ENCODE peak calls at places on chromosomes 3 and 15, in five cellular contexts. U is upper lobe of right lung, S is sigmoid colon, Z is heart left ventricle, F is fibroblast of lung. H is an unnamed sample.
A peak's percentile ranks its signal among the peaks of the same experiment; 100 is the strongest.

GRCh38 chr3:48408823-48409281 is 21.0 kb downstream of the PLXNB1 start:
- DNase-seq in Z (peak; percentile 3), F (no peak), U (peak; percentile 44), S (peak; percentile 53), H (peak; percentile 71)

GRCh38 chr3:194832346-194833104 is 146.8 kb downstream of the FAM43A start:
- DNase-seq in S (no peak), Z (no peak), F (no peak), U (no peak), H (no peak)

GRCh38 chr3:77513541-77513940 is 473.6 kb downstream of the ROBO2 start:
- DNase-seq in Z (no peak), S (no peak), F (peak; percentile 55), U (no peak), H (no peak)

GRCh38 chr3:62376906-62377865 is 3.8 kb upstream of the FEZF2 start:
- DNase-seq in F (no peak), S (no peak), U (no peak), Z (no peak), H (no peak)

GRCh38 chr15:28273468-28273867 is 48.5 kb downstream of the HERC2 start:
- DNase-seq in Z (no peak), S (no peak), U (no peak), F (no peak), H (no peak)

GRCh38 chr3:58557496-58557895 is 19.7 kb downstream of the FAM107A start:
- DNase-seq in U (no peak), S (no peak), Z (no peak), F (no peak), H (no peak)

GRCh38 chr15:55774113-55774970 is 31.4 kb upstream of the PRTG start:
- DNase-seq in Z (peak; percentile 9), U (no peak), F (no peak), S (no peak), H (no peak)

GRCh38 chr3:168877899-168878298 is 782.2 kb upstream of the GOLIM4 start:
- DNase-seq in S (no peak), Z (no peak), F (no peak), U (no peak), H (no peak)

GRCh38 chr15:60583946-60584345 is 105.0 kb upstream of the ICE2 start:
- DNase-seq in S (no peak), Z (no peak), F (no peak), U (no peak), H (no peak)

GRCh38 chr3:58349792-58350626 is 17.3 kb downstream of the PXK start:
- DNase-seq in Z (no peak), S (no peak), F (no peak), U (no peak), H (no peak)

GRCh38 chr3:142866841-142867631 is 21.8 kb downstream of the PCOLCE2 start:
- DNase-seq in U (no peak), F (no peak), Z (no peak), S (no peak), H (no peak)

GRCh38 chr3:124168271-124168670 is 176.3 kb upstream of the ROPN1 start:
- DNase-seq in S (no peak), U (no peak), F (peak; percentile 74), Z (no peak), H (peak; percentile 80)

GRCh38 chr3:154112146-154112545 is 9.0 kb upstream of the ARHGEF26 start:
- DNase-seq in U (no peak), F (no peak), Z (no peak), S (no peak), H (no peak)

GRCh38 chr15:91099616-91100560 is at the start of gene SV2B:
- DNase-seq in S (no peak), F (peak; percentile 48), U (no peak), Z (peak; percentile 39), H (no peak)

GRCh38 chr3:16884084-16884747 is 539 bp upstream of the PLCL2 start:
- DNase-seq in F (peak; percentile 39), S (peak; percentile 77), Z (peak; percentile 80), U (peak; percentile 84), H (peak; percentile 79)

GRCh38 chr3:132509096-132509495 is 88.0 kb upstream of the ACKR4 start:
- DNase-seq in U (no peak), S (no peak), F (peak; percentile 12), Z (no peak), H (no peak)

GRCh38 chr3:66484106-66484857 is 16.5 kb downstream of the LRIG1 start:
- DNase-seq in Z (no peak), F (no peak), S (no peak), U (no peak), H (no peak)
- H3K27ac ChIP-seq in Z (peak overlapping the region; percentile 98), F (no peak overlapping the region), S (peak overlapping the region; percentile 90), U (peak overlapping the region; percentile 65), H (peak overlapping the region; percentile 92)

DNA sequence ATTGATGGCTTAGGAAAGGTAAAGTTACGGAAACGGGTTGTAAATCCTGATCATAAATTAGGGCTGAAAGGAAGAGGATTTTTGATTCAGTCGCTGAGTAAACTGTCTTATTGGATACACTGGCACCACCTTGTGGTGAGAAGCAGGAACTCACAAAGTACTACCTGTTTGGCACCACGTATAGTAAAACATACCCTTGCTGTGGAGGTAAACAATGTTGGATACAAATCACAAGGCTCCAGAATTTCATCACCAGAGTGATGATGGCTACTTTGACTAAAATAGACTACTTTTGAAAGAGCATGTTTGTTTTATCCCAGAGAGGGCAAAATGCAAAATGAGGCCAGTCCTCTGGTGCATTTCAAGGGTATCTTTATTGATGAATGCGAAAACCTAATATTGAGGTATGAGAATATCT is 216.9 kb downstream of the IGSF11 start:
- DNase-seq in Z (no peak), F (peak; percentile 39), U (no peak), S (no peak), H (no peak)
- TF ChIP-seq CTCF in Z (peak; percentile 69), F (peak; percentile 88), U (peak; percentile 82), S (peak; percentile 69), H (peak; percentile 57)

DNA sequence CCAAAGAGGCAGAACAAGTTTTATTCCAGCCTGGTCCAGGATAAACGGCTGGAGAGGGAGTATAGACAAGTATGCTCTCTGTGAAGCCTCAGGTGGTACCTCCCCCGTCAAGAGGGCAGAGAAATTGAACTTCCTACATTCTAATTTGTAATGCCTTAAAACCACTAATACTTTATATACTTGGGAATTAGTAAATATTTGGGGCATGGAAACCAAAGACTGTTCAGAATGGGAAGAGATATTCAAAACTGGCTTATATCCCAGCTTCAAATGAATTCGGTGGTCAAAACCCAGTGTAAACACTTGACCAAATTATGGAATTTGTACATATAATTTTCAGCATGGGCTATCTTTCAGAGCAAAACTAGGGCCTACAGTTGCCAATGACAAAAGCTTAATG is 122.6 kb downstream of the FBN1 start:
- DNase-seq in F (peak; percentile 28), U (no peak), S (no peak), Z (no peak), H (no peak)
- H3K27ac ChIP-seq in F (no peak overlapping the region), U (no peak overlapping the region), S (no peak overlapping the region), Z (no peak overlapping the region), H (no peak overlapping the region)

DNA sequence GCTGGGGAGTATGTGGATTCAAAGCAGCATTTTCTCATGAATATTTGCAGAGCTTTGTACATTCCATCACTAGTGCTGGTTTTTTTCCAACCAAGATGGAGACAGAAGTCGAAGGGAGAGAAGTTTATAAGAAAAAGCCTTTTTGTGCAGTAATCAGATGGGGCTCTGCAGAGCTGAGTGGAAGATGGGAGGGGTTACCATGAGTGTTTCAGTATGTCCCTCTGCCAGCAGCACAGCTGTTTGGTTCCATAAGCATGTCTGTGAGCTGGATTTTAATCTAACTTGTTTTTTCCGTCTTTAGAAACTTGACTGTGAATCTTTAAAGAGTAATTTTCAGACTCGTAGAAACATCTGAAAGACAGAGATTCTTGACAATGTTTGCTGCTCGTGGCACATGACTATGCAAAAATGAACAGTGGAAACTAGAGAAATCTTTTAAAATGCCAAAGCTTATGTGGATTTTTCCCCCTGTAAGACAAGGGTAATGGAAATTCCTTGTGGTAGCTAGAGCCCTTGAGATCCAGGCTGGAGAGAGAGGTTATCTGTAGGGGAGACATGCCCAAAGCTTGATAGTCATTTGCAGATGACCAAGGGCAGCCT is 20.3 kb downstream of the STARD9 start:
- DNase-seq in F (no peak), Z (peak; percentile 44), S (no peak), U (no peak), H (no peak)
- TF ChIP-seq CTCF in F (no peak), Z (no peak), S (no peak), U (no peak), H (no peak)

DNA sequence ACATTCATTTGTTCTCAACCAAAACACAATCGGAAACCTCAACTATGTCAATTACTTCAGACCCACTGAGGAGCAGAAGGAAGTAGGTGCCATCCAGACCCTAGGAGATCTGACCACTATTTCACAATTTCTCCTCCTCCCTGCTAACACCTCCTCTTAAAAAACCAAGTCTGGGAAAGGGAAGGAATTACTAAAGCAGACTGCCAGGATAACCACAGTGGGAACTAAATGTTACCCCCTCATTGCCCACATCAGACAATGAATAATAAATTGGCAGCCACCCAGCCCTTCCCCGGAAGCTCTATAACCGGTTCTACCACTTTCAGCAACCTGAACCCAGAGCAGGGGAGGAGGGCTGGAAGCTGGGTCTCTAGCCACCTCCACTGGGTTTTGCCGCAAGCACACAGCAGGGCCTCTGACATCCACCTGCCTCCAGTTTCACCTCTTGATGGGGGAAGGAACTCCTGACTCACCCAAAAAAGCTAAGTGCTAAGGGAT is 17.6 kb downstream of the C15orf62 start:
- DNase-seq in F (peak; percentile 91), U (peak; percentile 73), Z (no peak), S (peak; percentile 61), H (no peak)
- H3K27ac ChIP-seq in F (no peak overlapping the region), U (peak overlapping the region; percentile 69), Z (no peak overlapping the region), S (no peak overlapping the region), H (no peak overlapping the region)

GRCh38 chr15:33226559-33227181 is 32.2 kb upstream of the FMN1 start:
- DNase-seq in F (peak; percentile 45), U (no peak), Z (peak; percentile 52), S (no peak), H (no peak)
- TF ChIP-seq CTCF in F (peak; percentile 39), U (peak; percentile 45), Z (peak; percentile 23), S (no peak), H (no peak)

GRCh38 chr3:129317876-129318275 is 39.2 kb downstream of the HMCES start:
- DNase-seq in S (no peak), Z (no peak), F (no peak), U (no peak), H (peak; percentile 72)

GRCh38 chr3:129318921-129319320 is 40.3 kb downstream of the HMCES start:
- DNase-seq in F (no peak), U (no peak), S (no peak), Z (no peak), H (no peak)

GRCh38 chr3:129321887-129322286 is 43.2 kb downstream of the HMCES start:
- DNase-seq in S (peak; percentile 64), Z (no peak), U (no peak), F (no peak), H (no peak)

GRCh38 chr3:129320825-129321487 is 42.3 kb downstream of the HMCES start:
- DNase-seq in Z (no peak), S (peak; percentile 30), U (no peak), F (no peak), H (no peak)

GRCh38 chr3:129320261-129320660 is 41.6 kb downstream of the HMCES start:
- DNase-seq in F (no peak), S (peak; percentile 56), Z (no peak), U (no peak), H (no peak)
- H3K27ac ChIP-seq in F (no peak overlapping the region), S (no peak overlapping the region), Z (no peak overlapping the region), U (no peak overlapping the region), H (no peak overlapping the region)

H was measured in coronary artery.